ENCODE peak calls at places on chromosome 12, in four cellular contexts. S is upper lobe of right lung, M is GM23338, Q is dorsolateral prefrontal cortex. X is an unnamed sample.

GRCh38 chr12:92608418-92609091 is 94.2 kb upstream of the PLEKHG7 start:
- DNase-seq in M (peak), Q (no peak), S (no peak), X (no peak)

GRCh38 chr12:66959276-66959675 is 280.4 kb upstream of the GRIP1 start:
- DNase-seq in M (no peak), Q (no peak), S (no peak), X (no peak)

GRCh38 chr12:123092866-123093265 is 58.0 kb downstream of the PITPNM2 start:
- DNase-seq in S (no peak), Q (no peak), M (no peak), X (no peak)

GRCh38 chr12:104734541-104735075 is 223.5 kb downstream of the SLC41A2 start:
- DNase-seq in Q (no peak), S (no peak), M (no peak), X (no peak)

GRCh38 chr12:40646891-40647290 is 45.3 kb upstream of the CNTN1 start:
- DNase-seq in S (no peak), M (no peak), Q (no peak), X (no peak)

GRCh38 chr12:11804130-11804529 is 154.7 kb downstream of the ETV6 start:
- DNase-seq in Q (no peak), S (no peak), M (no peak), X (no peak)

GRCh38 chr12:52969828-52970569 is 21.1 kb downstream of the KRT18 start:
- DNase-seq in Q (no peak), M (no peak), S (no peak), X (no peak)

GRCh38 chr12:117097159-117097558 is 2.1 kb downstream of the TESC start:
- DNase-seq in Q (peak), S (peak), M (no peak), X (no peak)

GRCh38 chr12:53235742-53236442 is 3.9 kb upstream of the RARG start:
- DNase-seq in S (no peak), Q (no peak), M (peak), X (no peak)

GRCh38 chr12:26150737-26151450 is 26.1 kb upstream of the BHLHE41 start:
- DNase-seq in S (no peak), M (no peak), Q (no peak), X (no peak)

GRCh38 chr12:15146585-15146984 is 74.6 kb downstream of the RERG start:
- DNase-seq in M (peak), Q (no peak), S (no peak), X (no peak)

GRCh38 chr12:12017135-12017581 is 53.6 kb upstream of the BCL2L14 start:
- DNase-seq in M (no peak), S (no peak), Q (no peak), X (no peak)

GRCh38 chr12:38771871-38772270 is 133.5 kb downstream of the CPNE8 start:
- DNase-seq in M (no peak), S (no peak), Q (no peak), X (no peak)

GRCh38 chr12:17975239-17975638 is 114.8 kb downstream of the RERGL start:
- DNase-seq in S (no peak), Q (no peak), M (no peak), X (no peak)

GRCh38 chr12:95102916-95103671 is 29.7 kb upstream of the NR2C1 start:
- DNase-seq in M (no peak), Q (no peak), S (no peak), X (no peak)

GRCh38 chr12:65561798-65562382 is 262.4 kb upstream of the HMGA2 start:
- DNase-seq in M (no peak), Q (no peak), S (no peak), X (no peak)

GRCh38 chr12:6961695-6962284 is 8.7 kb downstream of the PHB2 start:
- DNase-seq in M (peak), Q (peak), S (peak), X (no peak)

GRCh38 chr12:47397664-47398281 is 308.1 kb downstream of the RPAP3 start:
- DNase-seq in S (no peak), M (peak), Q (no peak), X (no peak)

GRCh38 chr12:63149884-63150254 is 1.1 kb downstream of the AVPR1A start:
- DNase-seq in M (no peak), S (no peak), Q (no peak), X (no peak)

GRCh38 chr12:19236656-19237055 is 107.1 kb downstream of the PLEKHA5 start:
- DNase-seq in Q (no peak), M (no peak), S (no peak), X (no peak)

GRCh38 chr12:116910645-116911449 is at the start of gene FBXW8:
- DNase-seq in S (peak), Q (peak), M (peak), X (peak)

GRCh38 chr12:99600388-99600787 is 47.2 kb upstream of the GARIN6 start:
- DNase-seq in M (no peak), S (no peak), Q (no peak), X (no peak)

GRCh38 chr12:32240210-32240609 is 133.6 kb downstream of the BICD1 start:
- DNase-seq in S (no peak), M (no peak), Q (no peak), X (no peak)
- TF ChIP-seq CTCF in S (no peak), M (no peak), Q (no peak), X (no peak)

GRCh38 chr12:46265102-46265501 is 3.7 kb downstream of the SLC38A1 start:
- DNase-seq in S (no peak), M (no peak), Q (no peak), X (no peak)

GRCh38 chr12:46265734-46266133 is 3.1 kb downstream of the SLC38A1 start:
- DNase-seq in Q (no peak), S (no peak), M (no peak), X (no peak)

GRCh38 chr12:46267618-46268348 is 1.1 kb downstream of the SLC38A1 start:
- DNase-seq in S (no peak), M (no peak), Q (peak), X (no peak)

GRCh38 chr12:46266869-46267617 is 1.8 kb downstream of the SLC38A1 start:
- DNase-seq in M (peak), S (peak), Q (peak), X (peak)

GRCh38 chr12:46266382-46266791 is 2.5 kb downstream of the SLC38A1 start:
- DNase-seq in Q (no peak), M (peak), S (no peak), X (no peak)
- TF ChIP-seq CTCF in Q (no peak), M (no peak), S (no peak), X (peak)

DNA sequence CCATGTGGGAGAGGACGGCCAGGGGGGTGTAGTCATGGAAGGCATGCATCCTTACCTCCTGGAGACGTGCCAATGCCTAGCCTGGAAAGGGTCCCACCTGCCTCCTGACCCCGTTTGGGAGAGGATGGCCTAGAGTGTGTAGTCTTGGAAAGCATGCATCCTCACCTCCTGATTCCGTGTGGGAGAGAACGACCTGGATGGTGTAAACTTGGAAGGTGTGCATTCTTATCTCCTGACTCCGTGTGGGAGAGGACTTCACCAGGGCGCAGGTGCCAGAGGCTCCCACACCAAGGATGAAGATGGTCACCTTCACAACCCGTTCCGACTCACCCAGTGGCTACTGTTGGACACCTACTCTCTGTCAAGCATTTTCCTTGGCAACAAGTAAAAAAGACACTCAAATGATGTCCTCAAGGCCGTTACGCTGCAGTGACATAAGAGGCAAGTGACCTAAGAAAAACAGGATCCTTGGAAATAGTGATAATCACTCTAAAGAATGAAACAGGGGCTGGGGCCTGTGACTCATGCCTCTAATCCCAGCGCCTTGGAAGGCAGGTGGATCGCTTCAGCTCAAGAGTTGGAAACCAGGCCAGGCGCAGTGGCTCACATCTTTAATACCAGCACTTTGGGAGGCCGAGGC is 37.5 kb upstream of the FZD10 start:
- DNase-seq in S (no peak), M (no peak), Q (no peak), X (no peak)
- TF ChIP-seq CTCF in S (no peak), M (no peak), Q (no peak), X (no peak)

DNA sequence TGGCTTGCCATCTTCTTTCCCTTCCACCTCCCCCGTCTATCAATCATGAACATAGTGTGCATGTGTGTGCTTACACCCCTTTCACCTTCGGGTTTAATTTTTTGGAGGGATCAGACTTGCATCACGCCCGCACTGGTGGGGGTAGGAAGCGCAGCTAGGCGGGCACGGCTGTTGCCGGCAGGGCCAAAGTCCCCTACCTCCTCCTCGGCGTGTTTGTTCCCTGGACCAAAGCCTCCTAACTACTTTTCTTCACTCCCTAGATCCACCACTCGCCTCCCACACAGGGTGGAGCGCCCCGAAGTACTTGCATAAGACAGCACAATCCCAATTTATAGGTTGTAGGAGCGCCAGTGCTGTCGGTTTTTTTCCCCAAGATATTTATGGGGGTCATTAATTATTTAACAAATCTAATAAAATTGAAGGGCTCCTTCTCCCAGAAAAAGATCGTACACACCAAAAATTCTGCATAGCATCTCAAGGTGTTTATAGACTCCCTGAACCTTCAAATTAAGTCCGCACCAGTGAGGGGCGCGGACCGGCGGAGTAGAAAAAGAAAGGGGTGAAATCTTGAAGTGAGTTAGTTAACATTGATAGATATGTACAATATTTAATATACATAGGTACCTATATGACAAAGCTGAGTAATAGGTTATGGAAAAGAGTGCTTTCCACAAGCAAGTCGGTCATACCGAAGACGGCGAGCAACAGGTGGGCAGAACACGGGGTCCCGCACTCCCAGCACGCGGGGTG is 714 bp downstream of the PKP2 start:
- DNase-seq in M (peak), S (no peak), Q (no peak), X (no peak)
- TF ChIP-seq CTCF in M (peak), S (no peak), Q (no peak), X (no peak)

GRCh38 chr12:70724444-70724843 is 87.2 kb upstream of the PTPRB start:
- DNase-seq in S (no peak), Q (no peak), M (peak), X (no peak)
- TF ChIP-seq CTCF in S (no peak), Q (no peak), M (peak), X (peak)

DNA sequence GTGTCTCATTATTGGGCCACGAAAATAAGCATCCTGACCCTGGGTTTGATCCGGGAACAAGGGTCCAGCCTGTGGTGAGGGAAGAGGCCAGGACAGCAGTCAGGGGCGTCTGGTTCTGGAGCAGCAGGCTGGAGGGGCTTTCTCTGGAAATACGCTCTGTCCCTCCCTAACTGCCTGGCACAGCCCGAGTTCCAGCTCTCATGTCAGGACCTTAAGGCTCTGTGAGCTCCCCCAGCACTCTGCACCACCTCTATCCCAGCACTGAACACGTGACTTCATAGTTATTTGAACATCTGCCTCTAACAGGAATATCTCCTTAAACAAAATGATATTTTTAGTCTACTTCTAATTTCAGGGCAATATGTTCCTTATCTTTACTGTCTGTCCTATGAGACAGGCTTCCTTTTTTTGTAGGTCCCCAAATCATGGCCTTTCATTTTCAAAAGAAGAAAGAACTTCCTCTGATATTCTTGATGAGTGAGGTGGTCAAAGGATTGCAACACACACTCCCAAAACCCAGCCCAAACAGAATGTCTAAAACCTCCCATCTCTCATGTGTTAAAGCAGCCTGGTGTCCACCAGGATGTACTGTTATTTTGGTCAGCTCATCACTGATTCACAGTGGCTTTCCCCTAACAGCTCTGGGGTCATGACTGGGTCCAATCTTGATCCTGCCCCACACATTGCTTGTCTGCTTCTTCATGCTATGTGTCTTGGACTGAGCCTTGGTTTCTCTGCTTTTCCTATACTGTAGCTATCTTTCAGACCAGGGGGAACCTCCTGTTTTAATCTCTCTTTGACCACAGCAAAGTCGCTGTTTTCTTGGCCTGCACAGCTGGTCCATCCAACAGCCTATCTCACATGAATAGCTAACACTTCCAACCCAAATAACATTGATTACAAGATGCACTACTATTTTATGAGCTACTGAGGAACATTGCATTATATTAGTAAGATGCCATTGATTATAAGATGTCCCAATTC is 9.8 kb downstream of the AQP6 start:
- DNase-seq in S (no peak), Q (no peak), M (no peak), X (no peak)
- TF ChIP-seq CTCF in S (no peak), Q (no peak), M (no peak), X (no peak)

DNA sequence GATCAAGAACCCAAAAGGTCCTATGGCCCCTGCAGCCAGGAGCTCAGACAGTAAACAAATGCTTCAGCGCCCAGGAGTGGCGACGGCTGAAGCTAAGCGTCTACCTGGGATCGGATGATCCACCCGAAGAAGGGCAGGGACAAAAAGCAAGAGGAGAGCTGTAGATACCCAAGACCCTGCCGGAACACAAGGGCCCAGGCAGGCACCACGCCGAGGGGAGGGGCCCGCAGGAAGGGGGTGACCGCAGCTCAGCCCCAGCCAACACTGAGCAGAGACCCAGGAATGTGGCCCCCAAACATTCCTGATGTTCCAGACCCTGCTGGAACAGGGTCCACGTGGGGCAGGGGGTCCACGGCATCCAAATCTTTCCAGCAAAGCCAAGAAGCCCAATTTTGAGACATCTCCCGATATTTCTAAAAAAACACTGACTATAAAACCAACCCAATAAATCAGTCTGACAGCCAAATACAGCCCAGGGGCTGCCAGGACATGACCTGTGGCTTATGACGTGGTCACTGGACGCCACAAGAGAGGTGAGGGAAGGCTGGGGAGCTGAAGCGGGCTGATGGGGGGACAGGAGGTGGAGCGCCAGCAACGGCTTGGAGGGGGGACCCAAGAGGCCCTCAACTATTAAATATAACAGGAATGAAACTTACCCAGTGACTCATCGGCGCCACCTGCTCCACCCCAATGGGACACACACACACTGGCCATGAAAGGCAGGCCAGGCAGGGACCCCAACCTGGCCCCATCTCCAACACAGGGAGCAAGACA is 58.9 kb downstream of the NCOR2 start:
- DNase-seq in M (no peak), S (no peak), Q (no peak), X (no peak)
- TF ChIP-seq CTCF in M (peak), S (no peak), Q (no peak), X (peak)

GRCh38 chr12:57983150-57983857 is 41.9 kb downstream of the ATP23 start:
- DNase-seq in M (peak), Q (no peak), S (no peak), X (no peak)
- TF ChIP-seq CTCF in M (peak), Q (peak), S (peak), X (peak)

GRCh38 chr12:132164426-132164825 is 20.2 kb downstream of the NOC4L start:
- DNase-seq in S (no peak), Q (no peak), M (no peak), X (no peak)

GRCh38 chr12:132165584-132165983 is 21.3 kb downstream of the NOC4L start:
- DNase-seq in S (peak), M (no peak), Q (no peak), X (peak)

GRCh38 chr12:132162508-132163031 is 18.3 kb downstream of the NOC4L start:
- DNase-seq in M (no peak), Q (no peak), S (peak), X (peak)

GRCh38 chr12:132163041-132163910 is 19.0 kb downstream of the NOC4L start:
- DNase-seq in S (no peak), Q (no peak), M (no peak), X (peak)

DNA sequence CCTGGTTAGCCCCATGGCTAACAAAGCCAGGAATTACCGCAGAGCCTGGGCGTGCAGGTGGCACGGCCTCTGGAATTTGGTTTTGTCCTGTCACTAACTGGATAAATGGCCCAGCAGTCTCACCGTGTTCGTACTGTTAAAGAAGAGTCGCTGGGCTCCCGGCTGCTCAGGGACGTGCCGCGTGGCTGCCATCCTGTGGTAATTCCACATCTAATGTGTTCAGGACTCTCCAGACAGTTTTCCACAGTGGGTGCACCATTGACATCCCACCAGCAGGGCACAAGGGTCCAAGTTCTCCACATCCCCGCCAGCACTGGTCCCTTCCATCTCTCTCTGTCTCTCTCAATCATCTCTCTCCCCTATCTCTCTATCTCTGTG is 19.6 kb downstream of the NOC4L start:
- DNase-seq in S (no peak), Q (no peak), M (no peak), X (peak)
- TF ChIP-seq CTCF in S (peak), Q (peak), M (peak), X (peak)

DNA sequence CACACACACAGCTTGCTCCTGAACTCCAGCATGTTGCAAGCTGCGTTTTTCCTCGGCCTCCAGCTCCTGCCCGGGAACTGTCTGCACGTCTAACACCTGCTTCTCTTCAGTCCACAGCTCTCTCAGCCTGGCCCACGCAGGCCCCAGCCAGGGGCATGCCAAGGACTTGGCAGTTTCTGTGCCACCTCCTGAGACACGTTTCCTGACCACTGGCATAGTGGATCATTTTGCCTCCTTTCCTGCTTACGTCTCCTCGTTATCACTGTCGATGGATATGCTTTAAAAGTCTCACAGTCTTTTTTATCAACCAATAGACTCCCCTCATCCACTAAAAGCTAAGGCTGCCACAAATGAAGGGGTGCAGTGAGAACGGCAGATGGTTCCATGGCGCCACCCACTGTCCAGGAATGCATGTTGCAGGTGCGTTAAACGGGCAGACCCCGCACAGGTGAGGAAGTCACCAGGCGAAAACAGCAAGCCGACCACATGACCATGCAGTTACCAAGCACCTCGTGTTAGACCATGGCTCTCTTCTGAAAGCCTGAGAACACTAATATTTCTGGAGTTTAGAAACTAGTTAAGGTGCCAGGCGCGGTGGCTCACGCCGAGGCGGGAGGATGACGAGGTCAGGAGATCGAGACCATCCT is 14.7 kb upstream of the TEAD4 start:
- DNase-seq in M (peak), S (peak), Q (peak), X (no peak)
- TF ChIP-seq CTCF in M (peak), S (peak), Q (peak), X (peak)